ENCODE peak calls at places on chromosome 6, in five cellular contexts. Q, C, M, L and F are unnamed samples.

GRCh38 chr6:129501401-129502051 is 208.5 kb downstream of the ARHGAP18 start:
- DNase-seq in Q (peak; percentile 93), M (peak; percentile 41), C (peak; percentile 52), L (peak; percentile 96), F (peak; percentile 71)

GRCh38 chr6:31771992-31772358 is 5.2 kb downstream of the VWA7 start:
- DNase-seq in C (no peak), L (peak; percentile 53), M (no peak), Q (no peak), F (no peak)

GRCh38 chr6:159151266-159151855 is 17.8 kb upstream of the FNDC1 start:
- DNase-seq in C (no peak), Q (peak; percentile 70), L (peak; percentile 58), M (peak; percentile 53), F (no peak)

GRCh38 chr6:15413558-15414257 is 167.8 kb downstream of the JARID2 start:
- DNase-seq in M (no peak), L (peak; percentile 83), C (no peak), Q (no peak), F (no peak)

GRCh38 chr6:63305278-63305677 is 14.5 kb downstream of the LGSN start:
- DNase-seq in M (no peak), C (no peak), L (peak; percentile 3), Q (peak; percentile 41), F (no peak)

GRCh38 chr6:109048176-109048575 is 46.5 kb downstream of the SESN1 start:
- DNase-seq in Q (no peak), C (no peak), M (peak; percentile 29), L (no peak), F (no peak)

GRCh38 chr6:56318851-56319250 is 71.5 kb upstream of the COL21A1 start:
- DNase-seq in Q (no peak), C (no peak), M (no peak), L (no peak), F (no peak)

GRCh38 chr6:148854086-148854485 is 107.3 kb downstream of the UST start:
- DNase-seq in C (no peak), L (no peak), Q (no peak), M (no peak), F (no peak)

GRCh38 chr6:69735029-69735428 is 61.8 kb downstream of the LMBRD1 start:
- DNase-seq in M (no peak), C (no peak), Q (no peak), L (no peak), F (no peak)

GRCh38 chr6:137830562-137830961 is 36.5 kb upstream of the TNFAIP3 start:
- DNase-seq in Q (no peak), L (no peak), C (no peak), M (no peak), F (no peak)

GRCh38 chr6:169990095-169991030 is 238.9 kb downstream of the ERMARD start:
- DNase-seq in L (no peak), Q (no peak), M (no peak), C (no peak), F (no peak)

GRCh38 chr6:10518461-10519216 is 2.5 kb upstream of the GCNT2 start:
- DNase-seq in M (no peak), Q (peak; percentile 45), C (no peak), L (peak; percentile 20), F (no peak)

GRCh38 chr6:6057442-6058053 is 50.8 kb upstream of the NRN1 start:
- DNase-seq in M (peak; percentile 35), L (no peak), Q (peak; percentile 69), C (no peak), F (no peak)

GRCh38 chr6:16523550-16524379 is 237.5 kb downstream of the ATXN1 start:
- DNase-seq in C (no peak), M (no peak), L (peak; percentile 93), Q (no peak), F (no peak)

GRCh38 chr6:26351544-26351953 is 13.4 kb upstream of the BTN3A2 start:
- DNase-seq in M (no peak), L (peak; percentile 99), C (no peak), Q (peak; percentile 52), F (no peak)

GRCh38 chr6:19492631-19493030 is 344.5 kb upstream of the ID4 start:
- DNase-seq in Q (no peak), L (no peak), M (no peak), C (no peak), F (no peak)

GRCh38 chr6:31842056-31842455 is 14.5 kb downstream of the HSPA1B start:
- DNase-seq in C (no peak), M (no peak), L (no peak), Q (no peak), F (no peak)

GRCh38 chr6:163420315-163420667 is 5.8 kb downstream of the QKI start:
- DNase-seq in L (no peak), Q (no peak), C (no peak), M (no peak), F (no peak)

GRCh38 chr6:45540375-45540920 is 162.7 kb upstream of the SUPT3H start:
- DNase-seq in M (no peak), L (no peak), Q (no peak), C (no peak), F (no peak)

GRCh38 chr6:77454386-77454785 is 8.9 kb downstream of the HTR1B start:
- DNase-seq in M (no peak), Q (no peak), L (peak; percentile 21), C (no peak), F (no peak)

GRCh38 chr6:101126501-101126900 is 245.4 kb upstream of the ASCC3 start:
- DNase-seq in C (no peak), M (no peak), Q (no peak), L (no peak), F (no peak)

GRCh38 chr6:26197736-26198625 is 110.8 kb downstream of the HFE start:
- DNase-seq in M (peak; percentile 52), L (peak; percentile 27), C (no peak), Q (peak; percentile 49), F (no peak)

GRCh38 chr6:52423971-52424381 is 3.8 kb downstream of the EFHC1 start:
- DNase-seq in Q (no peak), M (peak; percentile 34), L (peak; percentile 90), C (no peak), F (no peak)

GRCh38 chr6:21987501-21987957 is 309.3 kb downstream of the PRL start:
- DNase-seq in L (peak; percentile 97), C (peak; percentile 48), M (peak; percentile 6), Q (peak; percentile 90), F (peak; percentile 58)

GRCh38 chr6:32635526-32636123 is 1.6 kb upstream of the HLA-DQA1 start:
- DNase-seq in C (no peak), Q (no peak), M (no peak), L (no peak), F (no peak)

GRCh38 chr6:106562001-106562400 is 67.3 kb downstream of the RTN4IP1 start:
- DNase-seq in Q (no peak), L (no peak), C (no peak), M (no peak), F (no peak)

GRCh38 chr6:161439093-161439492 is 165.2 kb upstream of the AGPAT4 start:
- DNase-seq in L (peak; percentile 90), C (no peak), M (no peak), Q (no peak), F (peak; percentile 74)

GRCh38 chr6:11271228-11271627 is 38.8 kb upstream of the NEDD9 start:
- DNase-seq in C (no peak), M (no peak), L (no peak), Q (no peak), F (peak; percentile 23)

GRCh38 chr6:129643968-129644367 is 66.0 kb downstream of the ARHGAP18 start:
- DNase-seq in L (no peak), M (no peak), C (no peak), Q (no peak), F (no peak)

GRCh38 chr6:75633045-75633444 is 31.4 kb downstream of the SENP6 start:
- DNase-seq in Q (no peak), C (no peak), M (no peak), L (no peak), F (no peak)

GRCh38 chr6:74044417-74045096 is 348.6 kb downstream of the CD109 start:
- DNase-seq in L (peak; percentile 57), C (no peak), M (no peak), Q (no peak), F (no peak)

GRCh38 chr6:117906454-117906904 is 585 bp upstream of the SLC35F1 start:
- DNase-seq in L (no peak), Q (no peak), C (no peak), M (no peak), F (no peak)

GRCh38 chr6:32176476-32177181 is 745 bp upstream of the AGPAT1 start:
- DNase-seq in M (no peak), L (peak; percentile 75), C (no peak), Q (no peak), F (no peak)

GRCh38 chr6:19876672-19877071 is 39.5 kb downstream of the ID4 start:
- DNase-seq in M (no peak), L (no peak), C (no peak), Q (no peak), F (no peak)

GRCh38 chr6:113634352-113635163 is 222.6 kb upstream of the MARCKS start:
- DNase-seq in M (no peak), Q (no peak), L (peak; percentile 87), C (no peak), F (no peak)

GRCh38 chr6:36815962-36816735 is 23.1 kb downstream of the CPNE5 start:
- DNase-seq in M (no peak), Q (no peak), L (no peak), C (no peak), F (no peak)

GRCh38 chr6:135087403-135087802 is 32.8 kb upstream of the HBS1L start:
- DNase-seq in Q (no peak), L (no peak), M (peak; percentile 4), C (no peak), F (no peak)
- H3K4me3 ChIP-seq in Q (no peak overlapping the region), L (no peak overlapping the region), M (no peak overlapping the region), C (no peak overlapping the region), F (no peak overlapping the region)

GRCh38 chr6:35043381-35043780 is 97.8 kb downstream of the TCP11 start:
- DNase-seq in Q (no peak), L (no peak), C (no peak), M (no peak), F (no peak)
- H3K4me1 ChIP-seq in Q (peaks cover 42% of the 10 kb centered on the region), L (peaks cover 22% of the 10 kb centered on the region), C (peaks cover 71% of the 10 kb centered on the region), M (peaks cover 11% of the 10 kb centered on the region), F (peaks cover 40% of the 10 kb centered on the region)

DNA sequence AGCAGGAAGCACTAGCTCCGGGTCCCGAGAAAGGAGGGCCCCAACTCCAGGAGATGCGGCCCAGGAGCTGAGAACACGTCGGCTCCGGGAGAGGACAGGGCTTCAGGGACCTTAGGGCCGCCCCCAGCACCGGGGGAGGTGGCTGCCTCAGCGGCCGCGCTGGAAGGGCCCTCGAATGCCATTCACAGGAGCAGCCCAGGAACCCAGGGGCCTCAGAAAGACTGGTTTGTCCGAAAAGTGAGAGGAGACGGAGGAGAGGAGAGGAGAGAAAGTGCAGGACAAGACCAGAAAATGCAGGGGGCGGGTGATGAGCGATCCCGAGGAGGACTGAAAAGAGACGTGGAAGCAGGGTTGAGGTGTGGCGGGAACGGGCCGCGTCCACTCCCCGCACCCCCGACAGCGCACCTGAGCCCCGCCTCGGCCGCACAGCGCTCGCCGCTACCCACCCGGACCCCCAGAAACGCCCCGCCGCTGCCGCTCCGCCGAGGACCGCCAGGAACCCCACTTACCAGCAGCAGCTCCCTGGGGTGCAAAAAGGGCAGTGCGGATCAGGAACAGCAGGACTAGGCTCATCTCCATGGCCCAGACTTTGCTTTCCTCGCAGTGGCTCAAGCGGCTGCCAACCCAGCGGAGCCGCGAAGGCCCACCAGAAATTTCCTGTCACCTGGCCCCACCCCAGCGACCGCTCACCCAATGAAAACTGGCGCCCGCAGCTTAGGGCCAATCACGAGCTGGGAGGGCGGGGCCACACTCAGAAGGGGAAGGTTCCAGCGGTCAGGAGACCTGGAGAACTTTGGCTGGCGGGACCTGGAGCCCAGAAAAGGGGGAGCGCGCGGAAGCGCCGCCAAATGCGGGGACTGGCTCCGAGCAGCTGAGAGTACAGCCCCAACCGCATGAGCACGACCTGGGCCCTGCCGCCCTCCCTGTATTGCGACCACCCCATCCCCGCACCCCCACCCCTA is 25.4 kb downstream of the HLA-F start:
- DNase-seq in Q (peak; percentile 94), M (peak; percentile 90), L (peak; percentile 59), C (peak; percentile 93), F (peak; percentile 93)
- H3K4me3 ChIP-seq in Q (peak overlapping the region; percentile 39), M (peak overlapping the region; percentile 68), L (peak overlapping the region; percentile 66), C (peak overlapping the region; percentile 78), F (peak overlapping the region; percentile 82)

GRCh38 chr6:90180526-90180925 is 116.1 kb downstream of the BACH2 start:
- DNase-seq in Q (no peak), L (no peak), C (no peak), M (no peak), F (no peak)
- H3K4me1 ChIP-seq in Q (peaks cover 47% of the 10 kb centered on the region), L (peaks cover 14% of the 10 kb centered on the region), C (peaks cover 47% of the 10 kb centered on the region), M (peaks cover 10% of the 10 kb centered on the region), F (peaks cover 49% of the 10 kb centered on the region)